ENCODE peak calls at places on chromosome 6, in ten cellular contexts. H is fibroblast of villous mesenchyme, W is MCF 10A, J is tibial artery, I is cardiac muscle cell, K is GM10248, N is stomach, S is GM12864, Q is nephron progenitor cell, X is progenitor cell of endocrine pancreas. A is an unnamed sample.

GRCh38 chr6:125869427-125869826 is 78.7 kb downstream of the NCOA7 start:
- DNase-seq in H (no peak), W (no peak), J (no peak), I (no peak), K (no peak), N (no peak), S (no peak), Q (no peak), X (no peak), A (no peak)

GRCh38 chr6:140441256-140441655 is 1066.8 kb upstream of the CITED2 start:
- DNase-seq in H (peak; percentile 48), W (peak; percentile 40), J (peak; percentile 67), I (peak; percentile 84), K (no peak), N (peak; percentile 46), S (no peak), Q (peak; percentile 66), X (no peak), A (peak; percentile 14)

GRCh38 chr6:12801141-12801540 is 84.6 kb downstream of the PHACTR1 start:
- DNase-seq in H (no peak), W (peak; percentile 68), J (no peak), I (no peak), K (no peak), N (no peak), S (no peak), Q (no peak), X (no peak), A (no peak)

GRCh38 chr6:81911446-81911845 is 159.0 kb upstream of the TENT5A start:
- DNase-seq in H (no peak), W (no peak), J (no peak), I (no peak), K (no peak), N (no peak), S (no peak), Q (no peak), X (no peak), A (no peak)

GRCh38 chr6:105161411-105161810 is 18.4 kb downstream of the POPDC3 start:
- DNase-seq in H (no peak), W (no peak), J (no peak), I (no peak), K (no peak), N (no peak), S (no peak), Q (no peak), X (no peak), A (no peak)

GRCh38 chr6:154298297-154298696 is 58.3 kb downstream of the IPCEF1 start:
- DNase-seq in H (peak; percentile 40), W (no peak), J (no peak), I (no peak), K (no peak), N (no peak), S (no peak), Q (no peak), X (no peak), A (no peak)

GRCh38 chr6:105921781-105922180 is 164.4 kb upstream of the PRDM1 start:
- DNase-seq in H (no peak), W (no peak), J (no peak), I (no peak), K (no peak), N (no peak), S (no peak), Q (no peak), X (no peak), A (no peak)

GRCh38 chr6:84768442-84769174 is 4.2 kb upstream of the TBX18 start:
- DNase-seq in H (peak; percentile 11), W (no peak), J (peak; percentile 69), I (no peak), K (no peak), N (no peak), S (no peak), Q (peak; percentile 44), X (no peak), A (no peak)

GRCh38 chr6:140380371-140381218 is 1006.1 kb upstream of the CITED2 start:
- DNase-seq in H (peak; percentile 70), W (peak; percentile 19), J (no peak), I (no peak), K (no peak), N (no peak), S (no peak), Q (no peak), X (no peak), A (no peak)

DNA sequence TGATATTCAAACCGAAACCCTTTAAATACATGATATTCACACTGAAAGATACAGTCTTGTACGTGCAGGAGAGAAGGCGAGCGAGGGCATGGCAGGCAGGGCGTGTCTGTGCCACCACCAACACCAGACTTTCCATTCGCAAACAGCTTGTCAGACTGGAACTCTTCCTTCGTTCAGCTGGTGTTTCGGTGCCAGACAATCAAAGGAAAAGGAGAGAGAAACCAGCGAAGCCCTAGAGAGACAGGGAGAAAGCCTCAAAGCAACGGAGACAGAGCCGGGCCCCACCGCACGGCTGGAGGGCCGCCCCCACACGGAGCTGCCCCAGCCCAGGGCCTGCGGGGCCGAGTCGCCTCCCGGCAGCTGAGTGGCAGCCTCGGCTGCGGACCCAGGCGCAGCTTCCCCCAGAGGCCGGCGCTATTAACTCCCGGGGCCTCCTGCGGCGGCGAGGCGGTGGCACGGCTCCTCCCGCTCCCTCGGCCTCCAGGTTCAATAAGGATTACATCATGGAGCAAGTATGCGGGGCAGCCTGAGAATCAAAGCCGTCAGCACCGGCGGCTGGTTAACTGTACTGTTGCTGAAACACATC is 32.1 kb upstream of the NR2E1 start:
- DNase-seq in H (peak; percentile 72), W (peak; percentile 78), J (no peak), I (peak; percentile 92), K (no peak), N (peak; percentile 71), S (no peak), Q (peak; percentile 85), X (peak; percentile 82), A (peak; percentile 61)
- TF ChIP-seq CTCF in H (no peak), W (no peak), J (no peak), I (no peak), K (no peak), N (no peak), S (no peak), Q (no peak), X (peak; percentile 35), A (no peak)

DNA sequence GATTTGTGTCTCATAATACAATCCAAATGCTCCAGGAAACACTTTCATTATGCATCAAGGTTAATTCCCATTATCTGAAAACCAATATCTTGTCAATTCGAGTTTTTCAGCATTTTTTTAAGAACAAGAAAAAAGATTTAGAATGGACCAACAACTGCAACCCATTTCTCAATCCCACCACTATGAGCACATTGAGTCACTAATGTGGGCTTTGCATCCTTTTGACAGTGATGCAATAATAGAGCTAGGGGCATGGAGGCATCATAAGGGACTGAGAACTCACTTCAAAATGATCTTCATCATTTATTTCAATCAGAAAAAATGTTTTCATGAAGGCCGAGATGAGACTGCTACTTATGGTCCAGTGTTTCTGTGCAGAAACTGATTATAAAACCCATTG is 74.8 kb upstream of the DEFB112 start:
- DNase-seq in H (no peak), W (no peak), J (no peak), I (no peak), K (no peak), N (no peak), S (no peak), Q (no peak), X (no peak), A (no peak)
- TF ChIP-seq CTCF in H (no peak), W (no peak), J (no peak), I (no peak), K (no peak), N (no peak), S (no peak), Q (no peak), X (no peak), A (no peak)

GRCh38 chr6:165059032-165059431 is 250.4 kb downstream of the C6orf118 start:
- DNase-seq in H (no peak), W (peak; percentile 71), J (no peak), I (no peak), K (no peak), N (no peak), S (no peak), Q (no peak), X (no peak), A (no peak)

GRCh38 chr6:165052561-165053500 is 256.6 kb downstream of the C6orf118 start:
- DNase-seq in H (no peak), W (no peak), J (no peak), I (no peak), K (no peak), N (no peak), S (no peak), Q (no peak), X (no peak), A (no peak)

GRCh38 chr6:165056292-165056691 is 253.1 kb downstream of the C6orf118 start:
- DNase-seq in H (no peak), W (no peak), J (no peak), I (no peak), K (no peak), N (no peak), S (no peak), Q (no peak), X (no peak), A (no peak)

GRCh38 chr6:165060636-165061190 is 248.7 kb downstream of the C6orf118 start:
- DNase-seq in H (no peak), W (no peak), J (no peak), I (no peak), K (no peak), N (no peak), S (no peak), Q (no peak), X (no peak), A (no peak)

GRCh38 chr6:165055231-165055630 is 254.2 kb downstream of the C6orf118 start:
- DNase-seq in H (no peak), W (peak; percentile 69), J (no peak), I (no peak), K (no peak), N (no peak), S (no peak), Q (no peak), X (no peak), A (no peak)
- TF ChIP-seq CTCF in H (no peak), W (peak; percentile 16), J (no peak), I (no peak), K (no peak), N (no peak), S (no peak), Q (no peak), X (no peak), A (no peak)

GRCh38 chr6:16681260-16681873 is 79.9 kb downstream of the ATXN1 start:
- DNase-seq in H (peak; percentile 97), W (peak; percentile 94), J (no peak), I (peak; percentile 64), K (no peak), N (no peak), S (no peak), Q (peak; percentile 14), X (no peak), A (no peak)

GRCh38 chr6:16684896-16685554 is 76.2 kb downstream of the ATXN1 start:
- DNase-seq in H (no peak), W (peak; percentile 85), J (no peak), I (no peak), K (peak; percentile 37), N (no peak), S (peak; percentile 46), Q (no peak), X (no peak), A (peak; percentile 99)

GRCh38 chr6:16684195-16684689 is 77.0 kb downstream of the ATXN1 start:
- DNase-seq in H (peak; percentile 73), W (peak; percentile 63), J (no peak), I (no peak), K (no peak), N (no peak), S (no peak), Q (no peak), X (no peak), A (no peak)

GRCh38 chr6:16687045-16687444 is 74.2 kb downstream of the ATXN1 start:
- DNase-seq in H (no peak), W (no peak), J (no peak), I (no peak), K (no peak), N (no peak), S (no peak), Q (no peak), X (no peak), A (no peak)

GRCh38 chr6:16683524-16684194 is 77.6 kb downstream of the ATXN1 start:
- DNase-seq in H (peak; percentile 81), W (peak; percentile 96), J (peak; percentile 79), I (no peak), K (no peak), N (no peak), S (no peak), Q (no peak), X (no peak), A (peak; percentile 60)
- TF ChIP-seq CTCF in H (no peak), W (no peak), J (no peak), I (no peak), K (no peak), N (no peak), S (no peak), Q (no peak), X (no peak), A (no peak)